ENCODE peak calls at places on chromosome X, in eight cellular contexts. One of them, this sample, is unnamed.

GRCh38 chrX:1476682-1477081 is 24.0 kb upstream of the ASMTL start:
- DNase-seq in HFF-Myc: no peak
- DNase-seq in stomach: no peak
- DNase-seq in sigmoid colon: peak
- DNase-seq in epithelial cell of esophagus: no peak
- DNase-seq in AG10803: no peak
- DNase-seq in prostate gland: no peak
- DNase-seq in suprapubic skin: no peak
- DNase-seq in this sample: no peak

GRCh38 chrX:133364201-133364600 is 51.1 kb downstream of the GPC4 start:
- DNase-seq in suprapubic skin: no peak
- DNase-seq in epithelial cell of esophagus: no peak
- DNase-seq in HFF-Myc: no peak
- DNase-seq in stomach: no peak
- DNase-seq in prostate gland: no peak
- DNase-seq in sigmoid colon: no peak
- DNase-seq in AG10803: peak
- DNase-seq in this sample: no peak

GRCh38 chrX:97787849-97788248 is 904.1 kb downstream of the RPA4 start:
- DNase-seq in prostate gland: no peak
- DNase-seq in suprapubic skin: no peak
- DNase-seq in stomach: no peak
- DNase-seq in sigmoid colon: no peak
- DNase-seq in HFF-Myc: no peak
- DNase-seq in epithelial cell of esophagus: no peak
- DNase-seq in AG10803: no peak
- DNase-seq in this sample: no peak

GRCh38 chrX:105013719-105014118 is 206.8 kb downstream of the TEX13A start:
- DNase-seq in HFF-Myc: no peak
- DNase-seq in stomach: no peak
- DNase-seq in sigmoid colon: no peak
- DNase-seq in epithelial cell of esophagus: no peak
- DNase-seq in suprapubic skin: no peak
- DNase-seq in AG10803: no peak
- DNase-seq in prostate gland: no peak
- DNase-seq in this sample: no peak

GRCh38 chrX:103446665-103447302 is 70.4 kb downstream of the BEX3 start:
- DNase-seq in HFF-Myc: no peak
- DNase-seq in suprapubic skin: no peak
- DNase-seq in AG10803: peak
- DNase-seq in prostate gland: peak
- DNase-seq in sigmoid colon: no peak
- DNase-seq in stomach: no peak
- DNase-seq in epithelial cell of esophagus: peak
- DNase-seq in this sample: no peak

GRCh38 chrX:113124693-113125092 is 284.1 kb upstream of the AMOT start:
- DNase-seq in AG10803: no peak
- DNase-seq in prostate gland: no peak
- DNase-seq in sigmoid colon: no peak
- DNase-seq in epithelial cell of esophagus: no peak
- DNase-seq in HFF-Myc: no peak
- DNase-seq in suprapubic skin: no peak
- DNase-seq in stomach: no peak
- DNase-seq in this sample: no peak

GRCh38 chrX:31440546-31440945 is 368.7 kb upstream of the FTHL17 start:
- DNase-seq in AG10803: peak
- DNase-seq in prostate gland: no peak
- DNase-seq in sigmoid colon: no peak
- DNase-seq in HFF-Myc: no peak
- DNase-seq in epithelial cell of esophagus: no peak
- DNase-seq in stomach: no peak
- DNase-seq in suprapubic skin: no peak
- DNase-seq in this sample: no peak

GRCh38 chrX:153494541-153495361 is at the start of gene BGN:
- DNase-seq in AG10803: no peak
- DNase-seq in sigmoid colon: no peak
- DNase-seq in suprapubic skin: no peak
- DNase-seq in epithelial cell of esophagus: no peak
- DNase-seq in HFF-Myc: no peak
- DNase-seq in prostate gland: no peak
- DNase-seq in stomach: no peak
- DNase-seq in this sample: no peak

GRCh38 chrX:150517303-150517896 is 51.0 kb upstream of the MTM1 start:
- DNase-seq in suprapubic skin: no peak
- DNase-seq in stomach: no peak
- DNase-seq in epithelial cell of esophagus: peak
- DNase-seq in sigmoid colon: no peak
- DNase-seq in prostate gland: no peak
- DNase-seq in AG10803: peak
- DNase-seq in HFF-Myc: no peak
- DNase-seq in this sample: no peak

GRCh38 chrX:68934922-68935321 is 106.1 kb downstream of the EFNB1 start:
- DNase-seq in epithelial cell of esophagus: no peak
- DNase-seq in sigmoid colon: peak
- DNase-seq in HFF-Myc: no peak
- DNase-seq in stomach: peak
- DNase-seq in AG10803: no peak
- DNase-seq in prostate gland: no peak
- DNase-seq in suprapubic skin: peak
- DNase-seq in this sample: no peak

GRCh38 chrX:119118780-119119395 is 8.7 kb downstream of the KIAA1210 start:
- DNase-seq in prostate gland: peak
- DNase-seq in HFF-Myc: no peak
- DNase-seq in sigmoid colon: no peak
- DNase-seq in stomach: peak
- DNase-seq in epithelial cell of esophagus: peak
- DNase-seq in AG10803: peak
- DNase-seq in suprapubic skin: no peak
- DNase-seq in this sample: peak

GRCh38 chrX:12804655-12805054 is 13.4 kb downstream of the PRPS2 start:
- DNase-seq in AG10803: peak
- DNase-seq in HFF-Myc: peak
- DNase-seq in prostate gland: peak
- DNase-seq in sigmoid colon: no peak
- DNase-seq in suprapubic skin: no peak
- DNase-seq in epithelial cell of esophagus: no peak
- DNase-seq in stomach: no peak
- DNase-seq in this sample: no peak

GRCh38 chrX:45322382-45322781 is 121.7 kb upstream of the DIPK2B start:
- DNase-seq in suprapubic skin: no peak
- DNase-seq in HFF-Myc: peak
- DNase-seq in epithelial cell of esophagus: peak
- DNase-seq in prostate gland: peak
- DNase-seq in stomach: peak
- DNase-seq in AG10803: peak
- DNase-seq in sigmoid colon: peak
- DNase-seq in this sample: no peak

GRCh38 chrX:152343306-152343705 is 107.8 kb downstream of the GABRA3 start:
- DNase-seq in prostate gland: no peak
- DNase-seq in stomach: no peak
- DNase-seq in AG10803: no peak
- DNase-seq in sigmoid colon: no peak
- DNase-seq in epithelial cell of esophagus: no peak
- DNase-seq in suprapubic skin: no peak
- DNase-seq in HFF-Myc: no peak
- DNase-seq in this sample: no peak

GRCh38 chrX:121256653-121257052 is 209.2 kb downstream of the GLUD2 start:
- DNase-seq in sigmoid colon: no peak
- DNase-seq in HFF-Myc: no peak
- DNase-seq in epithelial cell of esophagus: peak
- DNase-seq in suprapubic skin: no peak
- DNase-seq in stomach: no peak
- DNase-seq in AG10803: peak
- DNase-seq in prostate gland: no peak
- DNase-seq in this sample: no peak

GRCh38 chrX:14916017-14916674 is 42.9 kb downstream of the MOSPD2 start:
- DNase-seq in sigmoid colon: no peak
- DNase-seq in suprapubic skin: no peak
- DNase-seq in HFF-Myc: no peak
- DNase-seq in epithelial cell of esophagus: peak
- DNase-seq in AG10803: peak
- DNase-seq in stomach: no peak
- DNase-seq in prostate gland: no peak
- DNase-seq in this sample: no peak

GRCh38 chrX:130539721-130540321 is 138.0 kb downstream of the RBMX2 start:
- DNase-seq in HFF-Myc: no peak
- DNase-seq in suprapubic skin: no peak
- DNase-seq in prostate gland: peak
- DNase-seq in sigmoid colon: no peak
- DNase-seq in stomach: peak
- DNase-seq in AG10803: peak
- DNase-seq in epithelial cell of esophagus: peak
- DNase-seq in this sample: peak

GRCh38 chrX:53163436-53163835 is 61.6 kb downstream of the KDM5C start:
- DNase-seq in epithelial cell of esophagus: no peak
- DNase-seq in AG10803: no peak
- DNase-seq in suprapubic skin: no peak
- DNase-seq in HFF-Myc: no peak
- DNase-seq in prostate gland: no peak
- DNase-seq in stomach: no peak
- DNase-seq in sigmoid colon: no peak
- DNase-seq in this sample: no peak

GRCh38 chrX:17242470-17242869 is 132.5 kb upstream of the NHS start:
- DNase-seq in AG10803: peak
- DNase-seq in HFF-Myc: peak
- DNase-seq in stomach: peak
- DNase-seq in prostate gland: peak
- DNase-seq in sigmoid colon: no peak
- DNase-seq in suprapubic skin: no peak
- DNase-seq in epithelial cell of esophagus: peak
- DNase-seq in this sample: peak

GRCh38 chrX:78957049-78957767 is 12.0 kb downstream of the P2RY10 start:
- DNase-seq in prostate gland: no peak
- DNase-seq in sigmoid colon: no peak
- DNase-seq in epithelial cell of esophagus: no peak
- DNase-seq in AG10803: no peak
- DNase-seq in HFF-Myc: no peak
- DNase-seq in suprapubic skin: no peak
- DNase-seq in stomach: no peak
- DNase-seq in this sample: no peak

GRCh38 chrX:38260231-38260630 is 39.6 kb upstream of the SRPX start:
- DNase-seq in sigmoid colon: no peak
- DNase-seq in AG10803: no peak
- DNase-seq in suprapubic skin: no peak
- DNase-seq in stomach: no peak
- DNase-seq in prostate gland: peak
- DNase-seq in epithelial cell of esophagus: peak
- DNase-seq in HFF-Myc: no peak
- DNase-seq in this sample: peak

DNA sequence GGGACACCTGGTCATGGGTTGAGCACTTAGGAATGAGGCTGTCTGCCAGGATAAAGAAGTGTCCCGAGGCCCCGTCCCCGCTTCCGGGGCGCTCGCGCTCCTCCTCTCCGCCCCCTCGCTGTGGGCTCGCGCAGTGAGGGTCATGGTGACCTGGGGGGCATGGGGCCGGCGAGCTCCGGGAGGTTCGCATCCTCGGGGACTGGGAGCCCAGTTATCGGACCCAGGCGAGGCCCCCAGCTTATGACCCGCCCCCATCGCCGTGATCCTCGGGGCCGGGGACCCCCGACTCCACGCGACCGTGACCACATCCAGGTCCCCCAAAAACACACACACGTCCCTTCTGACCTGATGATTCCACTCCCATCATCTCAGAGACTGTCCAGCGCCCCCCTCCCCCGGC is 35.3 kb upstream of the SRPX start:
- DNase-seq in AG10803: no peak
- DNase-seq in HFF-Myc: no peak
- DNase-seq in stomach: no peak
- DNase-seq in sigmoid colon: no peak
- DNase-seq in prostate gland: no peak
- DNase-seq in suprapubic skin: no peak
- DNase-seq in epithelial cell of esophagus: no peak
- DNase-seq in this sample: no peak
- TF ChIP-seq CTCF in AG10803: no peak
- TF ChIP-seq CTCF in HFF-Myc: no peak
- TF ChIP-seq CTCF in stomach: no peak
- TF ChIP-seq CTCF in sigmoid colon: no peak
- TF ChIP-seq CTCF in prostate gland: no peak
- TF ChIP-seq CTCF in suprapubic skin: no peak
- TF ChIP-seq CTCF in epithelial cell of esophagus: no peak
- TF ChIP-seq CTCF in this sample: no peak

GRCh38 chrX:56318076-56318475 is 85.9 kb downstream of the KLF8 start:
- DNase-seq in stomach: no peak
- DNase-seq in prostate gland: no peak
- DNase-seq in HFF-Myc: no peak
- DNase-seq in suprapubic skin: no peak
- DNase-seq in AG10803: no peak
- DNase-seq in epithelial cell of esophagus: peak
- DNase-seq in sigmoid colon: no peak
- DNase-seq in this sample: no peak
- TF ChIP-seq CTCF in stomach: no peak
- TF ChIP-seq CTCF in prostate gland: no peak
- TF ChIP-seq CTCF in HFF-Myc: no peak
- TF ChIP-seq CTCF in suprapubic skin: no peak
- TF ChIP-seq CTCF in AG10803: no peak
- TF ChIP-seq CTCF in epithelial cell of esophagus: no peak
- TF ChIP-seq CTCF in sigmoid colon: no peak
- TF ChIP-seq CTCF in this sample: no peak

GRCh38 chrX:149497054-149497453 is 8.1 kb downstream of the IDS start:
- DNase-seq in sigmoid colon: no peak
- DNase-seq in AG10803: no peak
- DNase-seq in suprapubic skin: no peak
- DNase-seq in epithelial cell of esophagus: no peak
- DNase-seq in stomach: no peak
- DNase-seq in prostate gland: no peak
- DNase-seq in HFF-Myc: no peak
- DNase-seq in this sample: no peak

GRCh38 chrX:149491812-149492211 is 13.3 kb downstream of the IDS start:
- DNase-seq in prostate gland: no peak
- DNase-seq in sigmoid colon: no peak
- DNase-seq in AG10803: no peak
- DNase-seq in stomach: no peak
- DNase-seq in suprapubic skin: no peak
- DNase-seq in HFF-Myc: no peak
- DNase-seq in epithelial cell of esophagus: no peak
- DNase-seq in this sample: no peak

GRCh38 chrX:149494844-149495565 is 10.1 kb downstream of the IDS start:
- DNase-seq in epithelial cell of esophagus: peak
- DNase-seq in HFF-Myc: no peak
- DNase-seq in sigmoid colon: no peak
- DNase-seq in stomach: no peak
- DNase-seq in prostate gland: no peak
- DNase-seq in AG10803: peak
- DNase-seq in suprapubic skin: no peak
- DNase-seq in this sample: no peak

GRCh38 chrX:149495573-149496071 is 9.5 kb downstream of the IDS start:
- DNase-seq in stomach: no peak
- DNase-seq in sigmoid colon: no peak
- DNase-seq in suprapubic skin: no peak
- DNase-seq in AG10803: peak
- DNase-seq in prostate gland: no peak
- DNase-seq in HFF-Myc: no peak
- DNase-seq in epithelial cell of esophagus: peak
- DNase-seq in this sample: no peak

GRCh38 chrX:149493567-149494562 is 11.2 kb downstream of the IDS start:
- DNase-seq in prostate gland: no peak
- DNase-seq in AG10803: no peak
- DNase-seq in epithelial cell of esophagus: no peak
- DNase-seq in HFF-Myc: no peak
- DNase-seq in stomach: no peak
- DNase-seq in sigmoid colon: no peak
- DNase-seq in suprapubic skin: no peak
- DNase-seq in this sample: no peak
- TF ChIP-seq CTCF in prostate gland: no peak
- TF ChIP-seq CTCF in AG10803: no peak
- TF ChIP-seq CTCF in epithelial cell of esophagus: peak
- TF ChIP-seq CTCF in HFF-Myc: no peak
- TF ChIP-seq CTCF in stomach: no peak
- TF ChIP-seq CTCF in sigmoid colon: no peak
- TF ChIP-seq CTCF in suprapubic skin: no peak
- TF ChIP-seq CTCF in this sample: no peak

GRCh38 chrX:123138473-123138872 is 45.6 kb upstream of the GRIA3 start:
- DNase-seq in suprapubic skin: no peak
- DNase-seq in prostate gland: no peak
- DNase-seq in stomach: no peak
- DNase-seq in AG10803: peak
- DNase-seq in sigmoid colon: no peak
- DNase-seq in epithelial cell of esophagus: peak
- DNase-seq in HFF-Myc: no peak
- DNase-seq in this sample: no peak
- TF ChIP-seq CTCF in suprapubic skin: no peak
- TF ChIP-seq CTCF in prostate gland: no peak
- TF ChIP-seq CTCF in stomach: no peak
- TF ChIP-seq CTCF in AG10803: no peak
- TF ChIP-seq CTCF in sigmoid colon: no peak
- TF ChIP-seq CTCF in epithelial cell of esophagus: no peak
- TF ChIP-seq CTCF in HFF-Myc: no peak
- TF ChIP-seq CTCF in this sample: no peak